ENCODE peak calls at places on chromosomes 5 and 9, in ten cellular contexts. X is esophagus squamous epithelium; D is fibroblast of gingiva; H is Right ventricle myocardium superior; J is RWPE1; U is stimulated activated CD8-positive, alpha-beta memory T cell treated with anti-CD3 and anti-CD28 coated beads, Interleukin-2, amount 100 ng/mL, for 1 hour; R is amygdala; E is RPMI7951; L is left lung; C is mesendoderm. Y is an unnamed sample.

GRCh38 chr9:72306771-72307170 is 58.2 kb downstream of the ZFAND5 start:
- DNase-seq in X (no peak), D (no peak), H (no peak), J (no peak), U (no peak), R (no peak), E (no peak), L (no peak), C (no peak), Y (no peak)

GRCh38 chr5:148684528-148684927 is 30.2 kb upstream of the HTR4 start:
- DNase-seq in X (no peak), D (no peak), H (no peak), J (no peak), U (no peak), R (no peak), E (no peak), L (no peak), C (no peak), Y (no peak)

GRCh38 chr5:104628906-104629305 is 1066.3 kb upstream of the NUDT12 start:
- DNase-seq in X (no peak), D (no peak), H (no peak), J (no peak), U (no peak), R (no peak), E (no peak), L (no peak), C (no peak), Y (no peak)

GRCh38 chr5:179858241-179858585 is 404 bp downstream of the MRNIP start:
- DNase-seq in X (no peak), D (no peak), H (no peak), J (peak; percentile 67), U (peak; percentile 31), R (no peak), E (peak; percentile 28), L (peak; percentile 85), C (peak; percentile 48), Y (no peak)

GRCh38 chr5:138824924-138825863 is 49.9 kb downstream of the LRRTM2 start:
- DNase-seq in X (no peak), D (peak; percentile 8), H (no peak), J (peak; percentile 50), U (no peak), R (no peak), E (no peak), L (no peak), C (no peak), Y (no peak)

GRCh38 chr5:145237843-145238242 is 597.3 kb downstream of the PRELID2 start:
- DNase-seq in X (no peak), D (no peak), H (no peak), J (peak; percentile 30), U (no peak), R (peak; percentile 2), E (no peak), L (no peak), C (peak; percentile 88), Y (peak; percentile 64)

GRCh38 chr5:31412324-31412723 is 119.6 kb downstream of the DROSHA start:
- DNase-seq in X (no peak), D (peak; percentile 32), H (no peak), J (no peak), U (no peak), R (no peak), E (no peak), L (no peak), C (no peak), Y (peak; percentile 34)

GRCh38 chr9:133558191-133559126 is 24.0 kb downstream of the ADAMTSL2 start:
- DNase-seq in X (no peak), D (peak; percentile 43), H (no peak), J (peak; percentile 89), U (no peak), R (no peak), E (peak; percentile 95), L (no peak), C (peak; percentile 94), Y (peak; percentile 88)

GRCh38 chr9:129283290-129283691 is 105.2 kb upstream of the IER5L start:
- DNase-seq in X (no peak), D (no peak), H (no peak), J (no peak), U (no peak), R (no peak), E (no peak), L (no peak), C (no peak), Y (no peak)

GRCh38 chr9:121765021-121765950 is 113.9 kb downstream of the DAB2IP start:
- DNase-seq in X (no peak), D (peak; percentile 11), H (peak; percentile 79), J (peak; percentile 73), U (no peak), R (no peak), E (peak; percentile 61), L (peak; percentile 65), C (no peak), Y (peak; percentile 61)

GRCh38 chr5:673140-673836 is 19.9 kb downstream of the TPPP start:
- DNase-seq in X (no peak), D (no peak), H (peak; percentile 27), J (no peak), U (no peak), R (no peak), E (no peak), L (peak; percentile 47), C (peak; percentile 35), Y (no peak)

GRCh38 chr5:145775893-145776444 is 59.2 kb downstream of the PRELID2 start:
- DNase-seq in X (no peak), D (peak; percentile 86), H (no peak), J (peak; percentile 89), U (no peak), R (no peak), E (peak; percentile 80), L (no peak), C (no peak), Y (peak; percentile 78)

GRCh38 chr9:8855046-8855445 is 1055.5 kb upstream of the DMAC1 start:
- DNase-seq in X (no peak), D (peak; percentile 6), H (no peak), J (no peak), U (no peak), R (no peak), E (peak; percentile 8), L (no peak), C (peak; percentile 41), Y (no peak)

GRCh38 chr5:139404484-139404840 is 573 bp upstream of the SPATA24 start:
- DNase-seq in X (no peak), D (no peak), H (no peak), J (no peak), U (no peak), R (no peak), E (no peak), L (no peak), C (no peak), Y (no peak)

GRCh38 chr9:135137398-135137832 is 49.9 kb downstream of the OLFM1 start:
- DNase-seq in X (no peak), D (peak; percentile 6), H (peak; percentile 34), J (no peak), U (no peak), R (peak; percentile 49), E (peak; percentile 66), L (no peak), C (peak; percentile 95), Y (no peak)

GRCh38 chr9:121498150-121498486 is 1.5 kb downstream of the GGTA1 start:
- DNase-seq in X (no peak), D (peak; percentile 45), H (no peak), J (peak; percentile 91), U (no peak), R (peak; percentile 28), E (peak; percentile 54), L (no peak), C (peak; percentile 92), Y (peak; percentile 84)